ENCODE peak calls at places on chromosome 4, in seven cellular contexts. One of them, this sample, is unnamed. For H3K4me1, the result is how much of the 10 kb centered on the place peaks cover.

GRCh38 chr4:91525627-91526026 is 778.1 kb upstream of the GRID2 start:
- DNase-seq in IMR-90: no peak
- DNase-seq in H1: no peak
- DNase-seq in mesenchymal stem cell: no peak
- DNase-seq in trophoblast cell: no peak
- DNase-seq in neuronal stem cell: no peak
- DNase-seq in H9: no peak
- DNase-seq in this sample: no peak

GRCh38 chr4:2891294-2891693 is 47.6 kb downstream of the ADD1 start:
- DNase-seq in IMR-90: peak
- DNase-seq in H1: no peak
- DNase-seq in mesenchymal stem cell: peak
- DNase-seq in trophoblast cell: no peak
- DNase-seq in neuronal stem cell: no peak
- DNase-seq in H9: no peak
- DNase-seq in this sample: no peak

GRCh38 chr4:117577686-117578085 is 456.6 kb upstream of the NDST3 start:
- DNase-seq in IMR-90: no peak
- DNase-seq in H1: no peak
- DNase-seq in mesenchymal stem cell: peak
- DNase-seq in trophoblast cell: no peak
- DNase-seq in neuronal stem cell: no peak
- DNase-seq in H9: no peak
- DNase-seq in this sample: peak

GRCh38 chr4:180809439-180809838 is 1433.8 kb upstream of the TENM3 start:
- DNase-seq in IMR-90: peak
- DNase-seq in H1: no peak
- DNase-seq in mesenchymal stem cell: no peak
- DNase-seq in trophoblast cell: no peak
- DNase-seq in neuronal stem cell: no peak
- DNase-seq in H9: no peak
- DNase-seq in this sample: no peak

GRCh38 chr4:766152-766515 is 59.8 kb downstream of the CPLX1 start:
- DNase-seq in IMR-90: peak
- DNase-seq in H1: no peak
- DNase-seq in mesenchymal stem cell: peak
- DNase-seq in trophoblast cell: peak
- DNase-seq in neuronal stem cell: no peak
- DNase-seq in H9: no peak
- DNase-seq in this sample: no peak

GRCh38 chr4:95531141-95531540 is 17.6 kb downstream of the UNC5C start:
- DNase-seq in IMR-90: no peak
- DNase-seq in H1: no peak
- DNase-seq in mesenchymal stem cell: peak
- DNase-seq in trophoblast cell: no peak
- DNase-seq in neuronal stem cell: no peak
- DNase-seq in H9: no peak
- DNase-seq in this sample: no peak

GRCh38 chr4:145281946-145282345 is 101.6 kb upstream of the OTUD4 start:
- DNase-seq in IMR-90: no peak
- DNase-seq in H1: no peak
- DNase-seq in mesenchymal stem cell: no peak
- DNase-seq in trophoblast cell: no peak
- DNase-seq in neuronal stem cell: no peak
- DNase-seq in H9: no peak
- DNase-seq in this sample: no peak

GRCh38 chr4:72451349-72451748 is 117.7 kb downstream of the ADAMTS3 start:
- DNase-seq in IMR-90: no peak
- DNase-seq in H1: no peak
- DNase-seq in mesenchymal stem cell: no peak
- DNase-seq in trophoblast cell: no peak
- DNase-seq in neuronal stem cell: no peak
- DNase-seq in H9: no peak
- DNase-seq in this sample: no peak

GRCh38 chr4:25760518-25761157 is 102.2 kb downstream of the SEL1L3 start:
- DNase-seq in IMR-90: peak
- DNase-seq in H1: no peak
- DNase-seq in mesenchymal stem cell: no peak
- DNase-seq in trophoblast cell: peak
- DNase-seq in neuronal stem cell: no peak
- DNase-seq in H9: no peak
- DNase-seq in this sample: no peak

GRCh38 chr4:31023109-31023508 is 302.9 kb downstream of the PCDH7 start:
- DNase-seq in IMR-90: no peak
- DNase-seq in H1: no peak
- DNase-seq in mesenchymal stem cell: no peak
- DNase-seq in trophoblast cell: no peak
- DNase-seq in neuronal stem cell: no peak
- DNase-seq in H9: no peak
- DNase-seq in this sample: no peak

GRCh38 chr4:184959786-184960185 is 58.5 kb upstream of the HELT start:
- DNase-seq in IMR-90: no peak
- DNase-seq in H1: no peak
- DNase-seq in mesenchymal stem cell: no peak
- DNase-seq in trophoblast cell: no peak
- DNase-seq in neuronal stem cell: no peak
- DNase-seq in H9: peak
- DNase-seq in this sample: no peak

GRCh38 chr4:93960450-93960849 is 131.9 kb downstream of the ATOH1 start:
- DNase-seq in IMR-90: no peak
- DNase-seq in H1: no peak
- DNase-seq in mesenchymal stem cell: no peak
- DNase-seq in trophoblast cell: no peak
- DNase-seq in neuronal stem cell: no peak
- DNase-seq in H9: no peak
- DNase-seq in this sample: peak

GRCh38 chr4:89048906-89049601 is 7.9 kb downstream of the FAM13A start:
- DNase-seq in IMR-90: peak
- DNase-seq in H1: no peak
- DNase-seq in mesenchymal stem cell: peak
- DNase-seq in trophoblast cell: no peak
- DNase-seq in neuronal stem cell: no peak
- DNase-seq in H9: no peak
- DNase-seq in this sample: no peak

GRCh38 chr4:128351502-128351901 is 63.9 kb upstream of the PGRMC2 start:
- DNase-seq in IMR-90: no peak
- DNase-seq in H1: no peak
- DNase-seq in mesenchymal stem cell: no peak
- DNase-seq in trophoblast cell: no peak
- DNase-seq in neuronal stem cell: no peak
- DNase-seq in H9: no peak
- DNase-seq in this sample: no peak

GRCh38 chr4:7179158-7179557 is 13.2 kb upstream of the SORCS2 start:
- DNase-seq in IMR-90: no peak
- DNase-seq in H1: no peak
- DNase-seq in mesenchymal stem cell: no peak
- DNase-seq in trophoblast cell: no peak
- DNase-seq in neuronal stem cell: no peak
- DNase-seq in H9: no peak
- DNase-seq in this sample: no peak
- H3K4me1 ChIP-seq in IMR-90: under half
- H3K4me1 ChIP-seq in H1: under half
- H3K4me1 ChIP-seq in mesenchymal stem cell: under half
- H3K4me1 ChIP-seq in trophoblast cell: under half
- H3K4me1 ChIP-seq in neuronal stem cell: under half
- H3K4me1 ChIP-seq in H9: under half
- H3K4me1 ChIP-seq in this sample: under half

GRCh38 chr4:26838055-26838842 is 22.4 kb upstream of the STIM2 start:
- DNase-seq in IMR-90: no peak
- DNase-seq in H1: no peak
- DNase-seq in mesenchymal stem cell: no peak
- DNase-seq in trophoblast cell: no peak
- DNase-seq in neuronal stem cell: no peak
- DNase-seq in H9: no peak
- DNase-seq in this sample: peak

GRCh38 chr4:26830701-26831100 is 29.9 kb upstream of the STIM2 start:
- DNase-seq in IMR-90: no peak
- DNase-seq in H1: no peak
- DNase-seq in mesenchymal stem cell: no peak
- DNase-seq in trophoblast cell: no peak
- DNase-seq in neuronal stem cell: no peak
- DNase-seq in H9: no peak
- DNase-seq in this sample: no peak

GRCh38 chr4:26839016-26839415 is 21.6 kb upstream of the STIM2 start:
- DNase-seq in IMR-90: peak
- DNase-seq in H1: no peak
- DNase-seq in mesenchymal stem cell: no peak
- DNase-seq in trophoblast cell: no peak
- DNase-seq in neuronal stem cell: no peak
- DNase-seq in H9: no peak
- DNase-seq in this sample: no peak

GRCh38 chr4:26839534-26839951 is 21.1 kb upstream of the STIM2 start:
- DNase-seq in IMR-90: peak
- DNase-seq in H1: no peak
- DNase-seq in mesenchymal stem cell: peak
- DNase-seq in trophoblast cell: no peak
- DNase-seq in neuronal stem cell: no peak
- DNase-seq in H9: no peak
- DNase-seq in this sample: peak

DNA sequence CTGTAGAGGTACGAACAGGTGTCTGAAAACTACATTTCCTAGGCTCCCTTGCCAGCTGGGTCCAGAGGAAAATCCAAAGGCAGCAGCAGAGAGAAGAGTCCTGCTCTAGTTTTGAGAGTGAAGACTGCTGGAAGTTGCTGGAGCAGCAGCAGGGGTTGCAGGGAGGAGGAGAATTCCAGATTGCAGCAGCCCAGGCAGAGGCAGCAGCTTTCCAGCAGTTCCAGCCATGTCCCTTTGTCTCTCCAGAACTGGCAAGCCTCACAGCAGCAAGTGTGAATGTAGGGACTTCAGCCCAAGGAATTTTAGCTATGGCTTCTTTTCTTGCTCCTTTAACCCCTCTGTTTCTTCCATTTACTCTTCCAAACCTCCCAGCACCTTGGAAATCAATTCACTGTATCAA is 24.1 kb upstream of the STIM2 start:
- DNase-seq in IMR-90: no peak
- DNase-seq in H1: no peak
- DNase-seq in mesenchymal stem cell: no peak
- DNase-seq in trophoblast cell: no peak
- DNase-seq in neuronal stem cell: no peak
- DNase-seq in H9: no peak
- DNase-seq in this sample: peak
- H2BK5ac ChIP-seq in IMR-90: no peak
- H2BK5ac ChIP-seq in H1: no peak
- H2BK5ac ChIP-seq in mesenchymal stem cell: no peak
- H2BK5ac ChIP-seq in trophoblast cell: no peak
- H2BK5ac ChIP-seq in neuronal stem cell: no peak
- H2BK5ac ChIP-seq in H9: no peak
- H2BK5ac ChIP-seq in this sample: no peak

GRCh38 chr4:67035501-67035900 is 509.8 kb downstream of the CENPC start:
- DNase-seq in IMR-90: no peak
- DNase-seq in H1: no peak
- DNase-seq in mesenchymal stem cell: peak
- DNase-seq in trophoblast cell: no peak
- DNase-seq in neuronal stem cell: no peak
- DNase-seq in H9: no peak
- DNase-seq in this sample: no peak

GRCh38 chr4:67036791-67037190 is 508.5 kb downstream of the CENPC start:
- DNase-seq in IMR-90: no peak
- DNase-seq in H1: no peak
- DNase-seq in mesenchymal stem cell: no peak
- DNase-seq in trophoblast cell: no peak
- DNase-seq in neuronal stem cell: no peak
- DNase-seq in H9: no peak
- DNase-seq in this sample: no peak

GRCh38 chr4:67040315-67040714 is 505.0 kb downstream of the CENPC start:
- DNase-seq in IMR-90: no peak
- DNase-seq in H1: no peak
- DNase-seq in mesenchymal stem cell: no peak
- DNase-seq in trophoblast cell: no peak
- DNase-seq in neuronal stem cell: no peak
- DNase-seq in H9: no peak
- DNase-seq in this sample: no peak

GRCh38 chr4:67037489-67037888 is 507.8 kb downstream of the CENPC start:
- DNase-seq in IMR-90: no peak
- DNase-seq in H1: no peak
- DNase-seq in mesenchymal stem cell: no peak
- DNase-seq in trophoblast cell: no peak
- DNase-seq in neuronal stem cell: no peak
- DNase-seq in H9: no peak
- DNase-seq in this sample: no peak

GRCh38 chr4:67035986-67036385 is 509.3 kb downstream of the CENPC start:
- DNase-seq in IMR-90: no peak
- DNase-seq in H1: no peak
- DNase-seq in mesenchymal stem cell: peak
- DNase-seq in trophoblast cell: no peak
- DNase-seq in neuronal stem cell: no peak
- DNase-seq in H9: no peak
- DNase-seq in this sample: no peak
- H3K4ac ChIP-seq in IMR-90: no peak
- H3K4ac ChIP-seq in H1: no peak
- H3K4ac ChIP-seq in mesenchymal stem cell: peak
- H3K4ac ChIP-seq in trophoblast cell: no peak
- H3K4ac ChIP-seq in neuronal stem cell: no peak
- H3K4ac ChIP-seq in H9: no peak
- H3K4ac ChIP-seq in this sample: no peak

GRCh38 chr4:38003102-38003501 is 42.9 kb downstream of the PTTG2 start:
- DNase-seq in IMR-90: no peak
- DNase-seq in H1: no peak
- DNase-seq in mesenchymal stem cell: no peak
- DNase-seq in trophoblast cell: no peak
- DNase-seq in neuronal stem cell: no peak
- DNase-seq in H9: no peak
- DNase-seq in this sample: no peak

GRCh38 chr4:38001927-38002326 is 41.7 kb downstream of the PTTG2 start:
- DNase-seq in IMR-90: no peak
- DNase-seq in H1: no peak
- DNase-seq in mesenchymal stem cell: no peak
- DNase-seq in trophoblast cell: no peak
- DNase-seq in neuronal stem cell: no peak
- DNase-seq in H9: no peak
- DNase-seq in this sample: peak

GRCh38 chr4:38004062-38004461 is 43.9 kb downstream of the PTTG2 start:
- DNase-seq in IMR-90: peak
- DNase-seq in H1: no peak
- DNase-seq in mesenchymal stem cell: peak
- DNase-seq in trophoblast cell: no peak
- DNase-seq in neuronal stem cell: no peak
- DNase-seq in H9: no peak
- DNase-seq in this sample: peak

GRCh38 chr4:38003628-38004027 is 43.4 kb downstream of the PTTG2 start:
- DNase-seq in IMR-90: no peak
- DNase-seq in H1: no peak
- DNase-seq in mesenchymal stem cell: no peak
- DNase-seq in trophoblast cell: no peak
- DNase-seq in neuronal stem cell: no peak
- DNase-seq in H9: no peak
- DNase-seq in this sample: no peak

DNA sequence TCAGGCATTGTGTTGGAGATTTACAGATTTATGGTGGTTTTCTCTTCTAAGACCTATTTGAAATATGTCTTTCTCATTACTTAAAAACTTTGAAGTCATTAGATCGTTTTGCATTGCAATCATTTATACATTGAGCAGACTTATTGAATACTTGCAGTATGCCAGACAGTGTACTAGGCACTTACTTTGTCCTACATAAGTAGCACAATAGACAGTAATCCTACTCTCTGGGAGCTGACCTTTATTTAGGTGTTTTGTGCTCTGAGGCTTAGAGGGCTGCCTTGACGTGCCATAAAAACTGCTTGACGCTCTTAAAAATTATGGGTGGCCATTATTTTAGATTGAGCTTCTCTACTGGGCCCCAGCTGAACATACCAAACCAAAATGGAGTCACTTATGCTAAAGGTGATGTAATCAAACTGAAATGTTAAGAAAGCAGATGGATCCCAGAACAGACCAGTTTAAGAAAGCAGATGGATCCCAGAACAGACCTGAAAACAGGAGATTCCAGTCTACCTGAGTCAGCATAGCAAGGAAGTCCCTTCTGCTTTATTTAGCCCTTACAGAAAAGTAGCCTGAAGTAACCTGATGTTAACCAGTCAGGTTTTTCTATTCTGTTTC is 42.4 kb downstream of the PTTG2 start:
- DNase-seq in IMR-90: peak
- DNase-seq in H1: no peak
- DNase-seq in mesenchymal stem cell: no peak
- DNase-seq in trophoblast cell: peak
- DNase-seq in neuronal stem cell: no peak
- DNase-seq in H9: no peak
- DNase-seq in this sample: peak
- H3K4me1 ChIP-seq in IMR-90: under half
- H3K4me1 ChIP-seq in H1: under half
- H3K4me1 ChIP-seq in mesenchymal stem cell: under half
- H3K4me1 ChIP-seq in trophoblast cell: under half
- H3K4me1 ChIP-seq in neuronal stem cell: under half
- H3K4me1 ChIP-seq in H9: under half
- H3K4me1 ChIP-seq in this sample: under half

This sample was measured in mesendoderm.